ENCODE peak calls at places on chromosomes 6 and 20, in six cellular contexts. B, V, T, Q, K and I are unnamed samples.

GRCh38 chr6:14804444-14805210 is 441.2 kb upstream of the JARID2 start:
- DNase-seq in V (peak; percentile 84), B (peak; percentile 43), T (peak; percentile 90), K (peak; percentile 94), Q (no peak), I (peak; percentile 20)

GRCh38 chr6:30463651-30464618 is 25.4 kb upstream of the HLA-E start:
- DNase-seq in Q (no peak), T (peak; percentile 42), B (peak; percentile 21), K (no peak), V (peak; percentile 23), I (no peak)

GRCh38 chr20:19757487-19757972 is 528 bp upstream of the RIN2 start:
- DNase-seq in Q (peak; percentile 71), B (peak; percentile 63), K (peak; percentile 97), V (peak; percentile 69), T (peak; percentile 91), I (peak; percentile 44)

GRCh38 chr6:106444777-106445507 is 84.4 kb downstream of the CRYBG1 start:
- DNase-seq in B (peak; percentile 80), T (no peak), V (peak; percentile 76), Q (peak; percentile 63), K (no peak), I (peak; percentile 79)

GRCh38 chr6:41781302-41781711 is 725 bp downstream of the PRICKLE4 start:
- DNase-seq in Q (no peak), B (no peak), K (no peak), V (no peak), T (no peak), I (no peak)

GRCh38 chr6:12490904-12491571 is 200.9 kb downstream of the EDN1 start:
- DNase-seq in V (peak; percentile 95), B (peak; percentile 83), Q (no peak), T (no peak), K (no peak), I (peak; percentile 82)

GRCh38 chr20:20680991-20681508 is 31.4 kb downstream of the RALGAPA2 start:
- DNase-seq in V (no peak), B (no peak), T (no peak), Q (no peak), K (no peak), I (no peak)

GRCh38 chr6:84766118-84766683 is 1.8 kb upstream of the TBX18 start:
- DNase-seq in V (no peak), B (no peak), T (peak; percentile 14), K (no peak), Q (no peak), I (no peak)

GRCh38 chr6:149508485-149508884 is 23.7 kb upstream of the ZC3H12D start:
- DNase-seq in Q (no peak), K (no peak), T (no peak), V (no peak), B (no peak), I (no peak)

GRCh38 chr6:35737413-35738211 is 780 bp downstream of the ARMC12 start:
- DNase-seq in V (peak; percentile 91), T (no peak), B (peak; percentile 81), Q (peak; percentile 65), K (no peak), I (peak; percentile 77)

GRCh38 chr20:23084845-23085355 is 1.2 kb downstream of the CD93 start:
- DNase-seq in K (peak; percentile 82), B (no peak), V (no peak), T (peak; percentile 43), Q (no peak), I (no peak)

GRCh38 chr6:39048481-39049399 is at the start of gene GLP1R:
- DNase-seq in B (no peak), T (peak; percentile 31), V (no peak), Q (no peak), K (peak; percentile 84), I (no peak)

GRCh38 chr6:22956029-22956715 is 386.8 kb downstream of the HDGFL1 start:
- DNase-seq in Q (no peak), T (no peak), B (no peak), V (no peak), K (no peak), I (no peak)
- H3K4me3 ChIP-seq in Q (no peak overlapping the region), T (no peak overlapping the region), B (no peak overlapping the region), V (no peak overlapping the region), K (no peak overlapping the region), I (no peak overlapping the region)

DNA sequence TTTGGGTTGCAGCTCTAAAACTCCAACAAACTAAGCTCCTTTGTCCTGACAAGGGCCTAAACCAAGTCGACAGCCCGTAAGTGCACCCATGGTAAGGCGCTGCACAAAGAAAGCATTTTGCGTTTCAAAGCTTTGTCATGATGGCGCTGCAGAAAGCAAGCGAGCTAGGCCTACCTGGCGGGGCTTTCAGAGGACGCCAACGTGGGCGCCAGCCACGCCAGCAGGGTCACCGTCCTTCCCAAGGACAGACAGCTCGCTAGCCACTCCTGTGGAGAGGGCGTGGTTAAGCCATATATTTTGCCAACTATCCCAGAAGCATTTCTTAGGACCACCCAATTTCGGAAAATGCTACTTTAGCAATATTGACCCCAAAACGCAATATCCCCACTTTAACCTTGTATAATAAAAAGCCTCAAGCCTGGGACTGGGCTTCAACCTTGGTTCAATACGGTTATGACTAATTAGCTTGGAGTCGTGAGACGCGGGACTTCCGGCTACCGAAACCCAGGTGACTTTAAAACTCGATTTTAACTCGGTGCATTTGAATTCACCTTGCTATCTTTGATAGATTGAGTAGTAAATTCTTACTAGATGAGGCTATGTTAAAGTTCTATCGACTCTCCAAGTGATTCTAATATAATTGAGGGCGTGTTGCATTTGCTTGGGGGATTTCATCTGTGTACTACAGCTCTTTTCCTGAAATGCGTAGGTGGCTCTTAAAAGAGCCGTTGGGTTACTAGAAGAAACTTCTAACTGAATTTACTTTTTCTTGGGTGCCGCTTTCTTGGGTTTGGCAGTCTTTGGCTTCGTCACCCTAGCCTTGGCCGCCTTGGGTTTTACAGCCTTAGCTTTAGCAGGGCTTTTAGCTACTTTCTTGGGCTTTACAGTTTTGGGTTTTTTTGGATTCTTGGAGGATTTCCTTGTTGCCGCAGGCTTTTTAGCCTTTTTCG is 54.0 kb downstream of the TRIM38 start:
- DNase-seq in V (peak; percentile 25), T (peak; percentile 66), B (peak; percentile 42), K (no peak), Q (no peak), I (peak; percentile 29)
- H3K4me3 ChIP-seq in V (peak overlapping the region; percentile 22), T (peak overlapping the region; percentile 40), B (peak overlapping the region; percentile 51), K (no peak overlapping the region), Q (no peak overlapping the region), I (peak overlapping the region; percentile 32)

DNA sequence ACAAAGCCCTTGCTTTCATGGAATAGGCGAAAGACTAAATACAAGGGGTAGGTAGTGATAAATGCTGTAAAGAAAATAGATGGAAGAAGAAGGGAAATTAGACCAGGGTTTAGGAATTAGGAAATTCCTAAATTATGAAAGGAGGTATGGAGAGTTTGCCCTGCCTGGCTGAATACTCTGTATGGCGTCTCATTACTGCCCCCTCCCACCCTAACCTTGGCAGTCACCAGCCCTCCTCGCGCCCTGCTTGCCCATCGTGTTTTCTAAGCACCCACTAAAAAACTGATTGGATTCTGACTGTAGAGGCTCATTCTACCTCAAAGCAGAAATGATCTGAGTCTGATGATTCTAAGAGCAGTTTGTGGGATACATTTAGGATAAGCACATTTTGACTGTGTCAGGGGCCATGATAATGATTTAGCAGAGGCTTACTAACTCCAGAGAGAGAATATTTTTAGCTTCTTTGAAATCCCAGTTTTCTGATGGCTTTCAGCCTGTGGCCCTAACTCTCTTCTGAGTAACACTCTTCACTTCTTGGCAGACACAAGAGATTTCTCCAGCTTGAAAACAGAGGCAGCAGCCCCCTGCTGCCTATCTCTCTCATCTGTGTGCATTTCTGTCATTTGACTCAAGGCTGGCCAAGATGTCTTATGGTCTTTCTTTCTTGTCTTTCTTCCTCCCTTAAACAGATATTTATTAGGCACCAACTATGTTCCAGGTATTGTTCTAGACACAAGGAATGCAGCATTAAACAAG is 1.4 kb upstream of the CHD6 start:
- DNase-seq in Q (no peak), B (no peak), T (no peak), K (no peak), V (no peak), I (no peak)
- H3K4me3 ChIP-seq in Q (peak overlapping the region; percentile 98), B (no peak overlapping the region), T (peak overlapping the region; percentile 66), K (no peak overlapping the region), V (no peak overlapping the region), I (no peak overlapping the region)

DNA sequence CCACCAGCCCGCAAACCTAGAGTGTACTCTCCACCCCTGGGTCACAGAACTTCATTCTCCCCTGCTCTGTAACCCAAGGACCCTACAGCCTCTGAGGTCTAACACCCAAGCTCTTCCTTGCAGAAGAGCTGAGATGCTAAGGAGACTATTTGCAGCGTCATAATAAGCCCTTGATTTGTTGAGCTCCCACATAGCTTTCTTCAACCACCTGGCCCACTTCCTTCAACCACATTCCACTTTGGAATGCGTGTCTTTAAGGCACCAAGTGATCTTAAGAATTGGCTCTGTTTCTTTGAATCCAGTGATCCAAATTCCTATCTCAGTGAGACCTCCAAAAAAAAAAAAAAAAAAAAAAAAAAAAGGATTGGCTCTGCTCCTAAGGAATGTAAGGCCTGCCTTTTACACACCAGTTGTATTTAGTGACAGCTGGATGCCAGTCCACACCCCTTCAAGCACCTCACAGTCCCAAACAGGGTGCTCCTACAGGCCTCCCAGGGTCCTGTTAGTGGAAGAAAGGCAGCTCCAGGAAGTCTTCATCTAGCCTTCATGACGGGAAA is 106.2 kb downstream of the UBE3D start:
- DNase-seq in T (no peak), K (no peak), Q (no peak), B (no peak), V (no peak), I (no peak)
- H3K4me3 ChIP-seq in T (no peak overlapping the region), K (no peak overlapping the region), Q (no peak overlapping the region), B (no peak overlapping the region), V (no peak overlapping the region), I (no peak overlapping the region)

GRCh38 chr6:88651400-88651799 is 312.0 kb downstream of the RNGTT start:
- DNase-seq in Q (no peak), K (no peak), V (no peak), T (no peak), B (no peak), I (no peak)
- H3K4me3 ChIP-seq in Q (no peak overlapping the region), K (no peak overlapping the region), V (no peak overlapping the region), T (no peak overlapping the region), B (no peak overlapping the region), I (no peak overlapping the region)

GRCh38 chr20:33808388-33808787 is 2.8 kb upstream of the CHMP4B start:
- DNase-seq in Q (no peak), V (no peak), B (no peak), K (no peak), T (no peak), I (no peak)
- H3K4me3 ChIP-seq in Q (no peak overlapping the region), V (no peak overlapping the region), B (no peak overlapping the region), K (no peak overlapping the region), T (no peak overlapping the region), I (no peak overlapping the region)